ENCODE peak calls at places on chromosomes 2 and 18, in nine cellular contexts. O, G, M, H, K, E, X, Z and L are unnamed samples.

GRCh38 chr2:109058215-109058614 is 69.2 kb upstream of the EDAR start:
- DNase-seq in O (no peak), G (no peak), M (no peak), H (no peak), K (no peak), E (no peak), X (no peak), Z (no peak), L (no peak)

GRCh38 chr18:75531851-75532241 is 104.3 kb upstream of the SMIM21 start:
- DNase-seq in O (no peak), G (no peak), M (no peak), H (no peak), K (no peak), E (no peak), X (no peak), Z (no peak), L (no peak)

GRCh38 chr18:22451796-22452195 is 34.1 kb upstream of the CTAGE1 start:
- DNase-seq in O (no peak), G (no peak), M (no peak), H (no peak), K (peak), E (peak), X (no peak), Z (peak), L (no peak)

GRCh38 chr2:60157283-60157682 is 396.2 kb downstream of the BCL11A start:
- DNase-seq in O (no peak), G (no peak), M (no peak), H (no peak), K (no peak), E (no peak), X (no peak), Z (no peak), L (no peak)

GRCh38 chr2:28654286-28654980 is 97.2 kb upstream of the PPP1CB start:
- DNase-seq in O (no peak), G (no peak), M (no peak), H (no peak), K (no peak), E (no peak), X (no peak), Z (no peak), L (no peak)

GRCh38 chr2:72027426-72028161 is 120.1 kb downstream of the CYP26B1 start:
- DNase-seq in O (peak), G (peak), M (no peak), H (no peak), K (no peak), E (no peak), X (no peak), Z (no peak), L (no peak)

GRCh38 chr2:213848631-213849030 is 562.2 kb upstream of the VWC2L start:
- DNase-seq in O (peak), G (no peak), M (no peak), H (peak), K (no peak), E (no peak), X (no peak), Z (no peak), L (peak)

GRCh38 chr2:30948857-30949256 is 141.6 kb upstream of the CAPN13 start:
- DNase-seq in O (no peak), G (no peak), M (no peak), H (no peak), K (no peak), E (no peak), X (no peak), Z (no peak), L (no peak)

GRCh38 chr18:39596216-39596615 is 2030.6 kb upstream of the CELF4 start:
- DNase-seq in O (no peak), G (no peak), M (no peak), H (peak), K (no peak), E (no peak), X (no peak), Z (no peak), L (no peak)

GRCh38 chr2:54262015-54262765 is 6.2 kb upstream of the TSPYL6 start:
- DNase-seq in O (no peak), G (peak), M (no peak), H (peak), K (no peak), E (no peak), X (no peak), Z (no peak), L (no peak)

GRCh38 chr2:88692187-88692586 is 714 bp downstream of the RPIA start:
- DNase-seq in O (peak), G (peak), M (no peak), H (peak), K (peak), E (peak), X (no peak), Z (no peak), L (no peak)

GRCh38 chr2:54370405-54371104 is 85.6 kb upstream of the SPTBN1 start:
- DNase-seq in O (no peak), G (peak), M (no peak), H (no peak), K (no peak), E (no peak), X (no peak), Z (no peak), L (no peak)

GRCh38 chr2:129229196-129229595 is 750.3 kb upstream of the RAB6C start:
- DNase-seq in O (no peak), G (no peak), M (no peak), H (no peak), K (no peak), E (no peak), X (no peak), Z (no peak), L (no peak)

GRCh38 chr18:22558945-22559385 is 141.2 kb upstream of the CTAGE1 start:
- DNase-seq in O (peak), G (peak), M (peak), H (peak), K (no peak), E (peak), X (no peak), Z (no peak), L (no peak)

GRCh38 chr2:9704600-9704999 is 73.8 kb upstream of the YWHAQ start:
- DNase-seq in O (no peak), G (no peak), M (no peak), H (no peak), K (no peak), E (no peak), X (no peak), Z (no peak), L (no peak)

GRCh38 chr18:47283476-47283875 is 32.0 kb upstream of the SKOR2 start:
- DNase-seq in O (peak), G (peak), M (peak), H (peak), K (peak), E (peak), X (no peak), Z (no peak), L (no peak)
- TF ChIP-seq CTCF in O (peak), G (peak), M (peak), H (peak), K (peak), E (peak), X (peak), Z (no peak), L (peak)

GRCh38 chr2:201580486-201580885 is 62.8 kb downstream of the TMEM237 start:
- DNase-seq in O (no peak), G (peak), M (peak), H (peak), K (no peak), E (peak), X (no peak), Z (no peak), L (peak)
- H3K4me3 ChIP-seq in O (no peak), G (no peak), M (no peak), H (no peak), K (no peak), E (no peak), X (no peak), Z (no peak), L (no peak)

GRCh38 chr2:215553946-215554345 is 118.1 kb upstream of the FN1 start:
- DNase-seq in O (no peak), G (peak), M (no peak), H (no peak), K (peak), E (no peak), X (no peak), Z (no peak), L (no peak)
- TF ChIP-seq CTCF in O (peak), G (no peak), M (peak), H (no peak), K (peak), E (no peak), X (peak), Z (peak), L (no peak)

DNA sequence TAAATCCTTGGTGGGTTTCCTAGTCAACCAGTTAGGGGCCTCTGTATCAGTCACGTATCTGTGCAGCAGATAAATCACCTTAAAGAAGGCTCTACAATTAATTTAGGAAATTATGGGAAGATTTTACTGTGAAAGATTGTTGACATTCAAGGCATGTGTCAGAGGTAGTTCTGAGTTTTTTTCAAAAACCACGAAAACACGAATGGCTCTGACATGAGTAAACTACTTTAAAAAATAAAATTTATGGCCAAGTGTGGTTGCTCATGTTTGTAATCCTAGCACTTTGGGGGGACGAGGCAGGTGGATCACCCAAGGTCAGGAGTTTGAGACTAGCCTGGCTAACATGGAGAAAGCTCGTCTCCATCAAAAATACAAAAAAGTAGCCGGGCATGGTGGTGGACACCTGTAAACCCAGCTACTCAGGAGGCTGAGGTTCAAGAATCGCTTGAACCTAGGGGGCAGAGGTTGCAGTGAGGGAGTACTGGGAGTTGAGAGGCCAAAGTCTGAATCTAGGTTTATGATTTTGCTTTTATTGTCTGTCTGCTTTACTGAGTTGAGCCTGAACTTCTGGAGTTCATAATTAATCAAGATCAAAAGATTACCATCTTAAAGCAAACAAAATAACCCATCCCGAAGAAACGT is 77.1 kb downstream of the SPRED2 start:
- DNase-seq in O (peak), G (peak), M (no peak), H (no peak), K (no peak), E (no peak), X (no peak), Z (no peak), L (no peak)
- H3K4me3 ChIP-seq in O (no peak), G (no peak), M (no peak), H (no peak), K (no peak), E (no peak), X (no peak), Z (no peak), L (no peak)

GRCh38 chr2:48469731-48470130 is 60.2 kb upstream of the STON1 start:
- DNase-seq in O (no peak), G (no peak), M (no peak), H (no peak), K (no peak), E (no peak), X (no peak), Z (no peak), L (no peak)

GRCh38 chr2:48474599-48475298 is 55.2 kb upstream of the STON1 start:
- DNase-seq in O (no peak), G (peak), M (no peak), H (peak), K (no peak), E (no peak), X (no peak), Z (no peak), L (no peak)

GRCh38 chr2:48467637-48468036 is 62.3 kb upstream of the STON1 start:
- DNase-seq in O (no peak), G (peak), M (no peak), H (no peak), K (no peak), E (no peak), X (no peak), Z (no peak), L (no peak)

GRCh38 chr2:48471048-48471474 is 58.9 kb upstream of the STON1 start:
- DNase-seq in O (peak), G (peak), M (peak), H (peak), K (no peak), E (peak), X (no peak), Z (no peak), L (peak)
- TF ChIP-seq CTCF in O (peak), G (peak), M (peak), H (peak), K (no peak), E (peak), X (no peak), Z (no peak), L (peak)